ENCODE peak calls at places on chromosomes 11 and 22, in eight cellular contexts. Q is Calu3; Z is fibroblast of mammary gland; T is HT1080; H is NCI-H748 treated with DMSO at 0.1 percent for 48 hours; X is activated T-cell treated with anti-CD3 and anti-CD28 coated beads for 1 hour; Y is effector memory CD4-positive, alpha-beta T cell; V is EL. B is an unnamed sample.

GRCh38 chr11:38952698-38953097 is 2354.7 kb upstream of the RAG2 start:
- DNase-seq in Q (no peak), Z (no peak), T (no peak), H (no peak), X (no peak), Y (no peak), V (no peak), B (no peak)

GRCh38 chr11:117313828-117314768 is 2.0 kb downstream of the BACE1 start:
- DNase-seq in Q (no peak), Z (no peak), T (no peak), H (no peak), X (no peak), Y (no peak), V (no peak), B (no peak)

GRCh38 chr11:114168691-114169090 is 109.2 kb downstream of the ZBTB16 start:
- DNase-seq in Q (no peak), Z (no peak), T (no peak), H (no peak), X (no peak), Y (no peak), V (no peak), B (no peak)

GRCh38 chr11:118364956-118365615 is 5.7 kb downstream of the UBE4A start:
- DNase-seq in Q (no peak), Z (no peak), T (no peak), H (no peak), X (no peak), Y (no peak), V (no peak), B (no peak)

GRCh38 chr11:119999220-119999619 is 138.7 kb downstream of the TRIM29 start:
- DNase-seq in Q (peak; percentile 26), Z (no peak), T (no peak), H (no peak), X (no peak), Y (no peak), V (peak; percentile 3), B (peak; percentile 5)

GRCh38 chr22:31206896-31207687 is 5.0 kb upstream of the LIMK2 start:
- DNase-seq in Q (peak; percentile 77), Z (no peak), T (no peak), H (no peak), X (no peak), Y (no peak), V (no peak), B (no peak)

GRCh38 chr22:25368271-25368670 is 148.8 kb downstream of the CRYBB2 start:
- DNase-seq in Q (no peak), Z (peak; percentile 83), T (peak; percentile 75), H (no peak), X (no peak), Y (no peak), V (peak; percentile 76), B (peak; percentile 84)

GRCh38 chr11:118217575-118217974 is 7.2 kb downstream of the JAML start:
- DNase-seq in Q (no peak), Z (no peak), T (no peak), H (no peak), X (no peak), Y (no peak), V (no peak), B (no peak)

GRCh38 chr11:20158597-20159257 is 1.5 kb downstream of the DBX1 start:
- DNase-seq in Q (peak; percentile 38), Z (peak; percentile 56), T (peak; percentile 48), H (no peak), X (no peak), Y (no peak), V (peak; percentile 57), B (peak; percentile 77)

GRCh38 chr11:46122955-46123354 is 1.7 kb upstream of the PHF21A start:
- DNase-seq in Q (no peak), Z (peak; percentile 55), T (peak; percentile 35), H (no peak), X (no peak), Y (no peak), V (peak; percentile 41), B (peak; percentile 80)

GRCh38 chr11:214083-214482 is 6.6 kb downstream of the RIC8A start:
- DNase-seq in Q (no peak), Z (no peak), T (no peak), H (no peak), X (no peak), Y (no peak), V (no peak), B (no peak)

GRCh38 chr11:78030429-78031325 is 7.6 kb upstream of the KCTD14 start:
- DNase-seq in Q (peak; percentile 83), Z (no peak), T (peak; percentile 85), H (peak; percentile 74), X (no peak), Y (no peak), V (peak; percentile 60), B (peak; percentile 41)

GRCh38 chr22:43901976-43902643 is 10.3 kb upstream of the PNPLA5 start:
- DNase-seq in Q (no peak), Z (peak; percentile 89), T (no peak), H (no peak), X (no peak), Y (no peak), V (peak; percentile 96), B (peak; percentile 26)

GRCh38 chr11:2422461-2423156 is 21.7 kb downstream of the TRPM5 start:
- DNase-seq in Q (no peak), Z (no peak), T (no peak), H (no peak), X (no peak), Y (no peak), V (no peak), B (no peak)

GRCh38 chr11:2580444-2581050 is 119.2 kb downstream of the KCNQ1OT1 start:
- DNase-seq in Q (peak; percentile 0), Z (no peak), T (no peak), H (no peak), X (no peak), Y (no peak), V (no peak), B (no peak)

GRCh38 chr11:1225386-1226225 is 2.7 kb downstream of the MUC5B start:
- DNase-seq in Q (no peak), Z (no peak), T (no peak), H (no peak), X (no peak), Y (no peak), V (no peak), B (no peak)

GRCh38 chr22:48819991-48820390 is 1007.7 kb downstream of the BRD1 start:
- DNase-seq in Q (no peak), Z (no peak), T (no peak), H (peak; percentile 32), X (no peak), Y (no peak), V (no peak), B (no peak)

GRCh38 chr11:13486926-13487660 is 8.7 kb downstream of the PTH start:
- DNase-seq in Q (peak; percentile 84), Z (peak; percentile 9), T (peak; percentile 71), H (peak; percentile 46), X (peak; percentile 54), Y (peak; percentile 43), V (no peak), B (peak; percentile 67)

GRCh38 chr22:36853407-36854099 is 7.3 kb upstream of the NCF4 start:
- DNase-seq in Q (peak; percentile 64), Z (peak; percentile 55), T (peak; percentile 43), H (no peak), X (peak; percentile 84), Y (peak; percentile 78), V (peak; percentile 60), B (peak; percentile 68)

GRCh38 chr11:114257621-114258558 is 38.3 kb upstream of the NNMT start:
- DNase-seq in Q (no peak), Z (peak; percentile 84), T (no peak), H (no peak), X (no peak), Y (no peak), V (no peak), B (peak; percentile 30)

GRCh38 chr11:130908770-130909625 is 7.3 kb downstream of the SNX19 start:
- DNase-seq in Q (no peak), Z (peak; percentile 82), T (peak; percentile 68), H (no peak), X (no peak), Y (no peak), V (peak; percentile 75), B (peak; percentile 92)

GRCh38 chr11:128580612-128581011 is 6.7 kb downstream of the ETS1 start:
- DNase-seq in Q (no peak), Z (no peak), T (no peak), H (no peak), X (no peak), Y (no peak), V (no peak), B (no peak)

GRCh38 chr11:64674774-64675173 is 48.2 kb downstream of the NRXN2 start:
- DNase-seq in Q (no peak), Z (no peak), T (no peak), H (no peak), X (no peak), Y (no peak), V (no peak), B (no peak)

GRCh38 chr11:27427183-27427980 is 45.2 kb downstream of the LGR4 start:
- DNase-seq in Q (no peak), Z (peak; percentile 30), T (peak; percentile 30), H (no peak), X (no peak), Y (no peak), V (peak; percentile 55), B (peak; percentile 70)

GRCh38 chr11:114738954-114739353 is 60.6 kb downstream of the NXPE2 start:
- DNase-seq in Q (peak; percentile 43), Z (peak; percentile 48), T (peak; percentile 28), H (peak; percentile 3), X (peak; percentile 5), Y (no peak), V (peak; percentile 33), B (peak; percentile 63)